ENCODE peak calls at places on chromosomes 2 and 18, in five cellular contexts. P is MM.1S, S is breast epithelium, K is uterus, G is GM23338. Y is an unnamed sample. For H3K36me3 and H3K4me1, the result is how much of the 10 kb centered on the place peaks cover.

GRCh38 chr18:74836296-74837139 is 238.8 kb downstream of the ZNF407 start:
- DNase-seq in P (no peak), S (no peak), K (no peak), G (peak), Y (no peak)

GRCh38 chr2:163611557-163611906 is 124.3 kb downstream of the FIGN start:
- DNase-seq in P (no peak), S (no peak), K (no peak), G (no peak), Y (no peak)

GRCh38 chr2:200180943-200181342 is 125.5 kb upstream of the SPATS2L start:
- DNase-seq in P (no peak), S (no peak), K (no peak), G (no peak), Y (no peak)

GRCh38 chr2:234136461-234136860 is 86.0 kb downstream of the SPP2 start:
- DNase-seq in P (peak), S (no peak), K (no peak), G (peak), Y (no peak)

GRCh38 chr2:156057647-156058046 is 274.9 kb downstream of the NR4A2 start:
- DNase-seq in P (no peak), S (no peak), K (no peak), G (no peak), Y (no peak)

GRCh38 chr18:8337216-8337615 is 272.0 kb upstream of the RAB12 start:
- DNase-seq in P (no peak), S (no peak), K (no peak), G (no peak), Y (no peak)

GRCh38 chr2:163465440-163465839 is 270.4 kb downstream of the FIGN start:
- DNase-seq in P (no peak), S (no peak), K (no peak), G (no peak), Y (no peak)

GRCh38 chr2:20994130-20994529 is 49.7 kb downstream of the APOB start:
- DNase-seq in P (no peak), S (no peak), K (no peak), G (no peak), Y (no peak)

GRCh38 chr2:217402622-217403383 is 542.9 kb upstream of the TNP1 start:
- DNase-seq in P (no peak), S (peak), K (peak), G (no peak), Y (no peak)

GRCh38 chr2:119838179-119838578 is 78.5 kb downstream of the PTPN4 start:
- DNase-seq in P (no peak), S (no peak), K (no peak), G (no peak), Y (no peak)

GRCh38 chr2:9212010-9212638 is 5.5 kb downstream of the ASAP2 start:
- DNase-seq in P (no peak), S (no peak), K (no peak), G (no peak), Y (no peak)

GRCh38 chr2:76978064-76978463 is 544.1 kb downstream of the LRRTM4 start:
- DNase-seq in P (no peak), S (no peak), K (no peak), G (no peak), Y (no peak)
- H3K36me3 ChIP-seq in P (under half), S (under half), K (under half), G (under half), Y (under half)

GRCh38 chr18:31687016-31687415 is 2.6 kb upstream of the B4GALT6 start:
- DNase-seq in P (no peak), S (no peak), K (no peak), G (no peak), Y (no peak)

GRCh38 chr18:31686572-31686971 is 2.2 kb upstream of the B4GALT6 start:
- DNase-seq in P (no peak), S (no peak), K (no peak), G (no peak), Y (no peak)

GRCh38 chr18:31688601-31689000 is 4.2 kb upstream of the B4GALT6 start:
- DNase-seq in P (no peak), S (no peak), K (no peak), G (no peak), Y (no peak)

GRCh38 chr18:31685097-31686082 is 1.0 kb upstream of the B4GALT6 start:
- DNase-seq in P (peak), S (no peak), K (peak), G (peak), Y (no peak)

GRCh38 chr18:31687529-31687928 is 3.1 kb upstream of the B4GALT6 start:
- DNase-seq in P (no peak), S (no peak), K (no peak), G (no peak), Y (no peak)
- TF ChIP-seq CTCF in P (peak), S (no peak), K (no peak), G (no peak), Y (no peak)

DNA sequence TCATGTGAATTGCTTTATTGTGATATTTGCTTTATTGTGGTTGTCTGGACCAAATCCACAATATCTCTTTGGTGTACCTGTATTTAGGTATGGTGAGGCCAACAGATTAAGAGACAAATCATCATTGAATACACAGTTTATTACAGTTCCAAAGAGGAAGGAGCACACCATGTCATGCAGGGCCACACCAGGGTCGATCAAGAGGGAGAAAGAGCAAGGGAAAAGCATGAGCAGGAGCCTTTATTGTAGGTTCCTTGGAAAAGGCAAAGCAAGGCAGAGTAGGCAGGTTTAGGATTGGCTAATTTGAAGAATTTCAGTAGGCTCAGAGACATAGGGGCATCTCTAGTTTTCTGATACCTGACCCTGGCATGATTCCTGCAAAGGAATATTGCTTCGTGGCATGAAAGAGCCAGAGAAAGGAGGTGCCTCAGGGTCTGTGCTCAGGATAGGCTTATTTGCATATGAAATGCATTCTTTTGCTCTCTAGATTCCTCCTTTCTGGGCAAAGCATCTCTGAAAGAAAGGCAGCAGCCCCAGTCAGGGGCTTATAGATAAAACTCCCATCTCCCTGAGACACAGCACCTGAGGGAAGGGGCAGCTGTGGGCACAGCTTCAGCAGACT is 214.2 kb upstream of the ERBB4 start:
- DNase-seq in P (no peak), S (no peak), K (no peak), G (peak), Y (no peak)
- H3K4me1 ChIP-seq in P (under half), S (under half), K (under half), G (under half), Y (under half)

GRCh38 chr2:63898839-63899238 is 57.1 kb downstream of the UGP2 start:
- DNase-seq in P (no peak), S (no peak), K (no peak), G (no peak), Y (no peak)

GRCh38 chr2:63890678-63891077 is 49.0 kb downstream of the UGP2 start:
- DNase-seq in P (no peak), S (no peak), K (no peak), G (no peak), Y (no peak)

GRCh38 chr2:63893163-63893562 is 51.5 kb downstream of the UGP2 start:
- DNase-seq in P (no peak), S (no peak), K (no peak), G (no peak), Y (no peak)

GRCh38 chr2:63891488-63892030 is 49.9 kb downstream of the UGP2 start:
- DNase-seq in P (no peak), S (no peak), K (no peak), G (no peak), Y (no peak)

DNA sequence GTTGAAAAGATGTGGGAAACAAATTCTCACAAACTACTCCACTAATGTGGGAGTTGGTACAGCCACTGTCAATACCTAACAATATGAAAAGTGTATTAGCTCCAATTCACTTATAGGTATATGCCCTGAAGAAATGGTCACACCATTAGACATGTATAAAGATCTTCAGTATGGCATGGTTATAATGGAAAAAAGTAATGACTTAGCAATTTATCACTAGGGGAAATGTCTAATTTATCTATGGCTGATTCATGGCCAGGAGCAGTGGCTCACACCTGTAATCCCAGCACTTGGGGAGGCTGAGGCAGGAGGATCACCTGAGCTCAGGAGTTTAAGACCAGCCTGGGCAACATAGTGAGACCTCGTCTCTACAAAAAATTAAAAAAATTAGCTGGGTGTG is 52.5 kb downstream of the UGP2 start:
- DNase-seq in P (no peak), S (no peak), K (no peak), G (no peak), Y (no peak)
- H3K36me3 ChIP-seq in P (under half), S (under half), K (under half), G (under half), Y (under half)

GRCh38 chr2:236576053-236576452 is 6.4 kb downstream of the ACKR3 start:
- DNase-seq in P (no peak), S (no peak), K (no peak), G (peak), Y (no peak)
- TF ChIP-seq CTCF in P (no peak), S (no peak), K (no peak), G (peak), Y (no peak)

GRCh38 chr2:26033769-26034596 is at the start of gene RAB10:
- DNase-seq in P (peak), S (peak), K (peak), G (peak), Y (peak)

GRCh38 chr2:26035110-26035728 is 1.3 kb downstream of the RAB10 start:
- DNase-seq in P (no peak), S (no peak), K (no peak), G (no peak), Y (no peak)

GRCh38 chr2:26039603-26040367 is 5.9 kb downstream of the RAB10 start:
- DNase-seq in P (no peak), S (no peak), K (no peak), G (no peak), Y (no peak)

GRCh38 chr2:26033270-26033768 is 565 bp upstream of the RAB10 start:
- DNase-seq in P (no peak), S (peak), K (no peak), G (peak), Y (peak)

DNA sequence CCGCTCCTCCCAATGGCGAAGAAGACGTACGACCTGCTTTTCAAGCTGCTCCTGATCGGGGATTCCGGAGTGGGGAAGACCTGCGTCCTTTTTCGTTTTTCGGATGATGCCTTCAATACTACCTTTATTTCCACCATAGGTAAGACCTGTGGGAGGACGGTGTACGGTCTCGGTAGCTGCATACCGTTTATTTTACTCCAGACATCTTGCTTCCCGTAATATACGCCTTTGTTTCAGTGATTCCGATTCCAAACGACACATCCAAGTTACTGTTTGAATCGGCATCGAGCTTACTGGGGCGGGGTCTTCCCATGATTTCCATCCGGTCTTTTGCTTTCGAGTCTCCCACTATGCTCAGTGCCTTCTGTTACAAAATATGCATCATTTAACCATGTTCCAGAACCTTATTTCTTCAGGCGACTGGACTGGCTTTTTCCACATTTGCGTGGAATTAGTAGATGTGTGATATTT is 748 bp downstream of the RAB10 start:
- DNase-seq in P (no peak), S (no peak), K (no peak), G (peak), Y (no peak)
- H3K4me1 ChIP-seq in P (under half), S (under half), K (under half), G (under half), Y (under half)